ENCODE peak calls at places on chromosome 17, in six cellular contexts. L is neuronal stem cell, P is H9, J is H1, K is mesendoderm, D is mesenchymal stem cell. W is an unnamed sample.
A peak's percentile ranks its signal among the peaks of the same experiment; 100 is the strongest.

GRCh38 chr17:16922386-16923096 is 49.4 kb downstream of the TNFRSF13B start:
- DNase-seq in J (no peak), D (no peak), K (peak; percentile 47), L (no peak), P (no peak), W (peak; percentile 8)

GRCh38 chr17:82198092-82198491 is 14.6 kb downstream of the CCDC57 start:
- DNase-seq in L (no peak), J (no peak), D (no peak), P (no peak), K (no peak), W (no peak)

GRCh38 chr17:57636985-57637667 is 108.0 kb downstream of the CCDC182 start:
- DNase-seq in D (no peak), P (no peak), L (no peak), K (no peak), J (no peak), W (peak; percentile 70)

GRCh38 chr17:43360376-43360738 is 38.4 kb upstream of the ARL4D start:
- DNase-seq in K (no peak), J (no peak), P (no peak), D (no peak), L (no peak), W (peak; percentile 97)

GRCh38 chr17:30240177-30240576 is 4.7 kb upstream of the SLC6A4 start:
- DNase-seq in L (no peak), P (no peak), D (no peak), J (no peak), K (no peak), W (no peak)

GRCh38 chr17:40812639-40813038 is 9.8 kb downstream of the KRT10 start:
- DNase-seq in K (no peak), D (no peak), J (no peak), L (no peak), P (no peak), W (no peak)

GRCh38 chr17:43780135-43780534 is at the start of gene CFAP97D1:
- DNase-seq in L (no peak), J (no peak), K (no peak), D (no peak), P (peak; percentile 32), W (no peak)

GRCh38 chr17:14856156-14856555 is 409.0 kb downstream of the PMP22 start:
- DNase-seq in K (no peak), L (peak; percentile 67), D (no peak), J (no peak), P (no peak), W (no peak)

GRCh38 chr17:59327136-59327878 is 4.1 kb upstream of the YPEL2 start:
- DNase-seq in L (no peak), P (no peak), K (no peak), J (no peak), D (no peak), W (no peak)

GRCh38 chr17:75268931-75269330 is 2.1 kb downstream of the MIF4GD start:
- DNase-seq in K (no peak), D (no peak), P (no peak), J (no peak), L (no peak), W (no peak)

GRCh38 chr17:43880420-43880991 is 26.8 kb downstream of the MPP2 start:
- DNase-seq in K (peak; percentile 55), L (peak; percentile 33), P (peak; percentile 80), J (peak; percentile 86), D (peak; percentile 26), W (no peak)

GRCh38 chr17:18921912-18922451 is 30.0 kb upstream of the SLC5A10 start:
- DNase-seq in L (no peak), P (no peak), J (no peak), K (no peak), D (no peak), W (peak; percentile 68)

GRCh38 chr17:80319262-80319998 is 58.8 kb downstream of the RNF213 start:
- DNase-seq in K (no peak), L (no peak), D (no peak), P (no peak), J (no peak), W (no peak)

GRCh38 chr17:19744922-19745757 is 3.0 kb downstream of the ALDH3A1 start:
- DNase-seq in L (peak; percentile 89), D (peak; percentile 66), P (peak; percentile 98), J (peak; percentile 100), K (peak; percentile 93), W (peak; percentile 55)

GRCh38 chr17:5533486-5534315 is 47.3 kb downstream of the MIS12 start:
- DNase-seq in P (no peak), D (no peak), J (no peak), L (no peak), K (no peak), W (no peak)

GRCh38 chr17:67055041-67055443 is 10.7 kb downstream of the CACNG1 start:
- DNase-seq in P (no peak), K (no peak), L (no peak), J (peak; percentile 38), D (no peak), W (no peak)

GRCh38 chr17:31654936-31655335 is 204.1 kb downstream of the COPRS start:
- DNase-seq in P (no peak), D (no peak), J (no peak), L (no peak), K (peak; percentile 35), W (peak; percentile 12)

GRCh38 chr17:83057397-83057761 is 22.0 kb upstream of the METRNL start:
- DNase-seq in L (no peak), D (no peak), P (peak; percentile 26), K (no peak), J (no peak), W (no peak)

GRCh38 chr17:7348478-7349242 is 3.3 kb upstream of the KCTD11 start:
- DNase-seq in L (no peak), J (no peak), D (no peak), K (no peak), P (no peak), W (peak; percentile 47)

GRCh38 chr17:55283256-55283965 is 18.7 kb downstream of the HLF start:
- DNase-seq in J (no peak), D (no peak), P (no peak), L (no peak), K (no peak), W (no peak)

GRCh38 chr17:58415371-58416055 is 1.8 kb downstream of the RNF43 start:
- DNase-seq in P (peak; percentile 68), D (no peak), L (no peak), J (no peak), K (peak; percentile 20), W (no peak)

GRCh38 chr17:72998343-72998742 is 94.1 kb downstream of the SLC39A11 start:
- DNase-seq in P (no peak), L (no peak), D (no peak), K (no peak), J (no peak), W (no peak)

GRCh38 chr17:73007447-73007846 is 85.0 kb downstream of the SLC39A11 start:
- DNase-seq in J (no peak), L (no peak), D (no peak), P (no peak), K (no peak), W (peak; percentile 80)

GRCh38 chr17:73005360-73005759 is 87.1 kb downstream of the SLC39A11 start:
- DNase-seq in K (no peak), J (no peak), D (no peak), L (no peak), P (peak; percentile 20), W (no peak)

GRCh38 chr17:72997559-72997958 is 94.9 kb downstream of the SLC39A11 start:
- DNase-seq in P (peak; percentile 5), D (peak; percentile 32), J (no peak), K (no peak), L (no peak), W (no peak)

DNA sequence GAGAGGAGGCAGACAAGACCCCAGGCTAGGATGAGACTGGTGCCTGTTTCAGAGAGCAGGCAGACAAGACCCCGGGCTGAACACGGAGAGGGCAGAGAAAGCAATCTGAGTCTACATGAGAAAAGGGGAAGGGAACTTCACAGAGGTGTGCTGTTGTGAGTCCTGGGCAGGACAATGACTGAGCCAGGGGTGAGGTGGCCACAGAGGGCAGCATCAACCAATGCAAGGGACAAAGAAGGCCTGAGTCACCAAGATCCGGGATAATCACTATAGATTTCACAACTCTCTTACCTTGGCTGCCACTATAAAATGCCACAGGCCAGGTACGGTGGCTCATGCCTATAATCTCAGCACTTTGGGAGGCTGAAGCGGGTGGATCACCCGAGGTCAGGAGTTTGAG is 89.0 kb downstream of the SLC39A11 start:
- DNase-seq in D (no peak), J (no peak), K (peak; percentile 35), P (peak; percentile 34), L (no peak), W (no peak)
- H2BK15ac ChIP-seq in D (no peak overlapping the region), J (no peak overlapping the region), K (no peak overlapping the region), P (no peak overlapping the region), L (no peak overlapping the region), W (no peak overlapping the region)

GRCh38 chr17:77509599-77509998 is 368.8 kb downstream of the SEC14L1 start:
- DNase-seq in K (no peak), P (no peak), L (no peak), J (no peak), D (no peak), W (no peak)

GRCh38 chr17:77507116-77507885 is 366.5 kb downstream of the SEC14L1 start:
- DNase-seq in D (no peak), J (no peak), L (no peak), K (peak; percentile 25), P (peak; percentile 66), W (no peak)

GRCh38 chr17:77506371-77506991 is 365.7 kb downstream of the SEC14L1 start:
- DNase-seq in P (no peak), L (no peak), K (no peak), J (no peak), D (no peak), W (no peak)

GRCh38 chr17:77509089-77509488 is 368.3 kb downstream of the SEC14L1 start:
- DNase-seq in P (no peak), D (no peak), K (no peak), L (no peak), J (no peak), W (no peak)

GRCh38 chr17:77508047-77508715 is 367.4 kb downstream of the SEC14L1 start:
- DNase-seq in L (no peak), D (peak; percentile 18), J (no peak), P (no peak), K (no peak), W (no peak)
- H2BK15ac ChIP-seq in L (no peak overlapping the region), D (no peak overlapping the region), J (no peak overlapping the region), P (no peak overlapping the region), K (no peak overlapping the region), W (no peak overlapping the region)

GRCh38 chr17:73998246-73999220 is 204.9 kb upstream of the RPL38 start:
- DNase-seq in L (no peak), P (peak; percentile 89), J (peak; percentile 91), K (peak; percentile 61), D (no peak), W (no peak)
- H2BK15ac ChIP-seq in L (no peak overlapping the region), P (no peak overlapping the region), J (no peak overlapping the region), K (no peak overlapping the region), D (no peak overlapping the region), W (no peak overlapping the region)

DNA sequence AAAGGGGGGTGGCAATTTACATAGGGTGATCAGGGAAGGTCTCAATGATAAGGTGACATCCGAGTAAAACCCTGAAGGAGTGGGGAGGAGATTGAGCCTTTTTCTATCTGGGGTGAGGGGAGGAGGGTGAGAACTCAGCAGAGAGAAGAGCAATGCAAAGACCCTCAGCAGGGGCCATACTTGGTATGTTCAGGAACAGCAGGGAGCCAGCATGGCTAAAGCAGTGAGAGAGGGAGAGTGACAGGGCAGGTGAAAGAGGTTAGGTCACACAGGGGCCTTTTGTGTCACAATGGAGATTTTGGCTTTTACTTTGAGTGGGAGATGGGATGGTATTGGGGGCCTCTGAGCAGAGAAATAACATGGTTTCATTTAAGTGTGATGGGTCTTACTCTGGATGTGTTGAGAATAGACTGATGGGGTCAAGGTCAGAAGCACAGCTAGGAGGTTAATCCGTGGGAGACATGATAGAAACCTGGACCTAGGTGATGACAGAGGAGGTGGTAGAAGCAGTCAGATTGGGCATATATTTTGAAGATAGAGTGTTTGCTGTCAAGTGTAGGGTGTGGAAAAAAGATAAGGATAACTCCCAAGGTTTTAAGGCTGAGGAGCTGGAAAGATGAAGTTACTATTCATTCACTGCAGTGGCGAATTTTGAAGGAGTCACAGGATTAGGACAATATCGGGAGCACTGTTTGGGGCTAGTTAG is 6.2 kb downstream of the SP2 start:
- DNase-seq in K (peak; percentile 91), P (peak; percentile 82), L (no peak), D (no peak), J (peak; percentile 57), W (no peak)
- H2BK15ac ChIP-seq in K (no peak overlapping the region), P (no peak overlapping the region), L (no peak overlapping the region), D (no peak overlapping the region), J (no peak overlapping the region), W (no peak overlapping the region)

W was measured in IMR-90.